ENCODE peak calls at places on chromosomes 1 and 21, in four cellular contexts. W, O, S and K are unnamed samples.

GRCh38 chr1:84995484-84996334 is 1.2 kb downstream of the MCOLN2 start:
- DNase-seq in S (peak), O (no peak), W (peak), K (no peak)

GRCh38 chr1:19079983-19080472 is 123.6 kb upstream of the IFFO2 start:
- DNase-seq in S (no peak), O (no peak), W (no peak), K (no peak)

GRCh38 chr1:27306892-27307850 is 14.8 kb upstream of the TMEM222 start:
- DNase-seq in O (no peak), S (no peak), W (no peak), K (no peak)

GRCh38 chr1:226751687-226752086 is 12.6 kb upstream of the ITPKB start:
- DNase-seq in S (no peak), O (no peak), W (no peak), K (no peak)

GRCh38 chr1:158353333-158354038 is at the start of gene CD1E:
- DNase-seq in S (no peak), W (no peak), O (no peak), K (no peak)

GRCh38 chr1:55067022-55067781 is 27.9 kb downstream of the PCSK9 start:
- DNase-seq in O (no peak), S (no peak), W (no peak), K (no peak)

GRCh38 chr1:224521904-224522734 is 87.5 kb upstream of the WDR26 start:
- DNase-seq in W (no peak), S (no peak), O (no peak), K (no peak)

GRCh38 chr1:47487826-47488450 is 50.1 kb downstream of the FOXD2 start:
- DNase-seq in O (no peak), S (no peak), W (no peak), K (no peak)

GRCh38 chr1:227372662-227373061 is 54.4 kb upstream of the CDC42BPA start:
- DNase-seq in W (no peak), O (no peak), S (no peak), K (no peak)

GRCh38 chr1:11550664-11551283 is 71.8 kb downstream of the DISP3 start:
- DNase-seq in O (peak), S (peak), W (peak), K (no peak)

GRCh38 chr21:43890042-43890441 is 25.0 kb downstream of the AGPAT3 start:
- DNase-seq in O (no peak), S (no peak), W (no peak), K (no peak)